ENCODE peak calls at places on chromosomes 2 and 18, in eight cellular contexts. V, B, M, X, T, Q, O and E are unnamed samples.

GRCh38 chr2:9473308-9473984 is 905 bp upstream of the IAH1 start:
- DNase-seq in X (no peak), B (no peak), T (no peak), M (peak), V (no peak), O (peak), Q (no peak), E (no peak)

GRCh38 chr18:11293794-11294193 is 144.4 kb upstream of the PIEZO2 start:
- DNase-seq in V (no peak), Q (no peak), X (no peak), M (no peak), O (no peak), B (no peak), T (no peak), E (no peak)

GRCh38 chr2:43293744-43294695 is 67.6 kb upstream of the ZFP36L2 start:
- DNase-seq in B (peak), X (peak), T (peak), O (peak), V (no peak), Q (peak), M (no peak), E (no peak)

GRCh38 chr18:36828157-36828629 is 609 bp downstream of the TPGS2 start:
- DNase-seq in M (peak), O (no peak), B (peak), V (no peak), Q (peak), X (no peak), T (peak), E (no peak)

GRCh38 chr2:130920417-130921030 is 83.8 kb downstream of the ARHGEF4 start:
- DNase-seq in O (peak), X (peak), Q (peak), T (peak), B (peak), V (peak), M (peak), E (peak)

GRCh38 chr2:178491612-178492011 is 11.4 kb downstream of the PLEKHA3 start:
- DNase-seq in O (no peak), Q (no peak), X (no peak), B (no peak), T (no peak), V (no peak), M (no peak), E (no peak)

GRCh38 chr2:17615728-17616351 is 75.3 kb downstream of the VSNL1 start:
- DNase-seq in M (no peak), O (no peak), X (no peak), T (no peak), Q (peak), V (no peak), B (peak), E (no peak)

GRCh38 chr2:101418704-101419663 is 31.7 kb upstream of the CREG2 start:
- DNase-seq in T (peak), B (peak), Q (peak), V (no peak), O (peak), M (peak), X (peak), E (peak)

GRCh38 chr2:229910147-229910831 is 11.5 kb downstream of the TRIP12 start:
- DNase-seq in M (no peak), Q (peak), B (no peak), O (no peak), X (no peak), T (no peak), V (no peak), E (no peak)

GRCh38 chr18:80196528-80197320 is 50.6 kb downstream of the PARD6G start:
- DNase-seq in V (no peak), M (peak), X (no peak), O (no peak), Q (peak), T (no peak), B (no peak), E (no peak)

GRCh38 chr2:172455121-172455515 is 27.7 kb downstream of the ITGA6 start:
- DNase-seq in V (no peak), M (no peak), X (no peak), Q (no peak), O (peak), T (no peak), B (no peak), E (no peak)

GRCh38 chr2:142944264-142944663 is 66.8 kb downstream of the KYNU start:
- DNase-seq in T (no peak), B (peak), V (no peak), O (no peak), M (no peak), Q (peak), X (peak), E (no peak)

GRCh38 chr2:57733959-57734358 is 312.6 kb upstream of the VRK2 start:
- DNase-seq in V (no peak), X (no peak), M (no peak), B (no peak), Q (no peak), O (no peak), T (no peak), E (no peak)

GRCh38 chr2:201157694-201158093 is 25.2 kb upstream of the CASP10 start:
- DNase-seq in V (no peak), B (no peak), Q (no peak), M (no peak), O (no peak), T (peak), X (no peak), E (no peak)